ENCODE peak calls at places on chromosomes 6 and 20, in four cellular contexts. One of them, this sample, is unnamed.

GRCh38 chr20:24646331-24646730 is 176.9 kb downstream of the SYNDIG1 start:
- DNase-seq in HEK293T: no peak
- DNase-seq in K562: no peak
- DNase-seq in HepG2: no peak
- DNase-seq in this sample: no peak

GRCh38 chr6:150333592-150333954 is 35.2 kb upstream of the IYD start:
- DNase-seq in K562: no peak
- DNase-seq in HEK293T: no peak
- DNase-seq in HepG2: no peak
- DNase-seq in this sample: no peak

GRCh38 chr6:43742931-43743632 is 26.9 kb upstream of the VEGFA start:
- DNase-seq in HEK293T: no peak
- DNase-seq in K562: no peak
- DNase-seq in HepG2: no peak
- DNase-seq in this sample: no peak

GRCh38 chr6:35049885-35050284 is 91.3 kb downstream of the TCP11 start:
- DNase-seq in K562: peak
- DNase-seq in HepG2: no peak
- DNase-seq in HEK293T: no peak
- DNase-seq in this sample: no peak

GRCh38 chr20:57683876-57684275 is 25.9 kb downstream of the PMEPA1 start:
- DNase-seq in K562: no peak
- DNase-seq in HepG2: no peak
- DNase-seq in HEK293T: no peak
- DNase-seq in this sample: no peak

GRCh38 chr6:154841109-154841508 is 107.9 kb downstream of the SCAF8 start:
- DNase-seq in HEK293T: no peak
- DNase-seq in HepG2: no peak
- DNase-seq in K562: no peak
- DNase-seq in this sample: no peak

GRCh38 chr6:134517145-134517658 is 199.3 kb upstream of the SGK1 start:
- DNase-seq in HEK293T: peak
- DNase-seq in K562: peak
- DNase-seq in HepG2: peak
- DNase-seq in this sample: peak

GRCh38 chr6:38508894-38509293 is 130.8 kb downstream of the BTBD9 start:
- DNase-seq in K562: no peak
- DNase-seq in HepG2: peak
- DNase-seq in HEK293T: no peak
- DNase-seq in this sample: no peak

GRCh38 chr6:131914234-131914633 is 36.9 kb downstream of the CCN2 start:
- DNase-seq in HepG2: no peak
- DNase-seq in K562: no peak
- DNase-seq in HEK293T: no peak
- DNase-seq in this sample: no peak

GRCh38 chr20:47535088-47535487 is 33.4 kb downstream of the NCOA3 start:
- DNase-seq in HepG2: peak
- DNase-seq in HEK293T: peak
- DNase-seq in K562: peak
- DNase-seq in this sample: peak

GRCh38 chr6:157823523-157824370 is 701 bp downstream of the SNX9 start:
- DNase-seq in HEK293T: peak
- DNase-seq in K562: peak
- DNase-seq in HepG2: peak
- DNase-seq in this sample: peak

GRCh38 chr20:5182615-5183254 is 55.9 kb downstream of the CDS2 start:
- DNase-seq in K562: no peak
- DNase-seq in HEK293T: no peak
- DNase-seq in HepG2: no peak
- DNase-seq in this sample: no peak

GRCh38 chr6:121810346-121811032 is 375.0 kb downstream of the GJA1 start:
- DNase-seq in K562: no peak
- DNase-seq in HepG2: no peak
- DNase-seq in HEK293T: no peak
- DNase-seq in this sample: no peak

GRCh38 chr6:148934534-148934933 is 187.7 kb downstream of the UST start:
- DNase-seq in HepG2: no peak
- DNase-seq in K562: no peak
- DNase-seq in HEK293T: no peak
- DNase-seq in this sample: no peak

GRCh38 chr6:72272958-72273357 is 348.9 kb upstream of the KCNQ5 start:
- DNase-seq in K562: no peak
- DNase-seq in HepG2: no peak
- DNase-seq in HEK293T: no peak
- DNase-seq in this sample: no peak

GRCh38 chr6:145643760-145644159 is 91.6 kb downstream of the EPM2A start:
- DNase-seq in K562: no peak
- DNase-seq in HEK293T: no peak
- DNase-seq in HepG2: no peak
- DNase-seq in this sample: no peak

GRCh38 chr6:128826606-128827005 is 56.3 kb upstream of the LAMA2 start:
- DNase-seq in HepG2: no peak
- DNase-seq in K562: no peak
- DNase-seq in HEK293T: no peak
- DNase-seq in this sample: no peak

GRCh38 chr6:31727717-31728671 is 1.1 kb downstream of the DDAH2 start:
- DNase-seq in HEK293T: no peak
- DNase-seq in HepG2: no peak
- DNase-seq in K562: no peak
- DNase-seq in this sample: no peak

GRCh38 chr20:32609993-32610896 is 25.1 kb upstream of the NOL4L start:
- DNase-seq in K562: no peak
- DNase-seq in HepG2: no peak
- DNase-seq in HEK293T: no peak
- DNase-seq in this sample: no peak

DNA sequence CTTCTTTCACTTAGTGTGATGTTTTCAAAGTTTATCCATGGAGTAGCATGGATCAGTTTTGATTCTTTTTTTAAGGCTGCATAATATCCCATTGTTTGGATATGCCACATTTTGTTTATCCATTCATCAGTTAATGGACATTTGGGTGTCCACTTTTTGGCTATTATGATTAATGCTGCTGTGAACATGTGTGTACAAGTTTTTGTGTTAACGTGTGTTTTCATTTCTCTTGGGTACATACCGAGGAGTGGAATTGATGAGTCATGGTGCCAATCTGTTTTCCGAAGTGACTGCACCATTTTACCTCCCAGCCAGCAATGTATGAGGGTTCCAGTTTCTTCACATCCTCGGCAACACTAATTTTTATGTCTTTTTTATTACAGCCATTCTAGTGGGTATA is 78.4 kb upstream of the CCDC28A start:
- DNase-seq in HepG2: no peak
- DNase-seq in HEK293T: no peak
- DNase-seq in K562: no peak
- DNase-seq in this sample: no peak
- TF ChIP-seq ELF4 in HepG2: no peak
- TF ChIP-seq ELF4 in HEK293T: no peak
- TF ChIP-seq ELF4 in K562: no peak
- TF ChIP-seq ELF4 in this sample: no peak

GRCh38 chr20:62642666-62643520 is 590 bp downstream of the SLCO4A1 start:
- DNase-seq in K562: peak
- DNase-seq in HepG2: no peak
- DNase-seq in HEK293T: peak
- DNase-seq in this sample: peak

GRCh38 chr20:62641749-62642665 is at the start of gene SLCO4A1:
- DNase-seq in HepG2: peak
- DNase-seq in HEK293T: peak
- DNase-seq in K562: peak
- DNase-seq in this sample: peak

GRCh38 chr20:62639765-62640164 is 2.5 kb upstream of the SLCO4A1 start:
- DNase-seq in HEK293T: no peak
- DNase-seq in K562: no peak
- DNase-seq in HepG2: peak
- DNase-seq in this sample: no peak

GRCh38 chr20:62638680-62639406 is 3.5 kb upstream of the SLCO4A1 start:
- DNase-seq in K562: no peak
- DNase-seq in HepG2: no peak
- DNase-seq in HEK293T: no peak
- DNase-seq in this sample: no peak

DNA sequence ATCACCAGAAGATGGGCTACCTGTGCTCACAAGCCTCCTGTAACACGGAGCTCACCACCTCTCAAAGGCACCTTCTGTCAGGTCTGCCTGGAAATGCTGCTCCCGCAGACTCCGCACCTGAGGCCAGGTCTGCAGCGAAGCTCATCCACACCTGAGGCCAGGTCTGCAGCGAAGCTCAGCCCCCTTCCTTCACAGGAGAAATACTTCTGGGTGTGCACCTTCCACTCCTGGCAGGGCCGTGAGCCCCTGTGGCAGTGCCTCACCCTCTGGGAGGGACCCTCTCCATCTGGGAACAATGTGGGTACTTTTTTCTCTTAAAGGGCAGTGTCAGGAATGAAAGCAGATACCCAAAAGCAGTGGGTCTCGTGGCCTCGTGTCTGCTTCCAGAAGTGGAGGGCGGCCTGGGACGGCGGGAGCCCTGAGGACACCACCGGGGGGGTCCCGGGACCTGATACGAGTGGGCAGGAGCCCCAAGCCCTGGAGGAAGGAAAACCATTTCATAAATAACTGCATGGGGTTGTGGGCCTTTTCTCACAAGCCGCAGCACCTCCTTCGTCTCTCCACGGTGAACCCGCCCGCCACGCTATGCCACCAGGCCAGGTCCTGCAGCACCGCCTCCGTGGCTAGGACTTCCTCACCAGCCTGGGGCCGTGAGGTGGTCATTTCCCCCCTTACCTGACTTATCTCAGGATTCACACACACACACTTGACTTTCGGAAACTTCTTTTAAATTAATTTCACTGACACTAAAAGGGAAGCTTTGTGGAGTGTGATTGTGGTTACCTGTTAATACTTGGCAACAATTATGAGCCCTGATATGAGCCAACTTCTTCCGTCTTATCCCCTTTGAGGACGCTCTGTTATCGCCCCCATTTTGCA is 1.2 kb upstream of the SLCO4A1 start:
- DNase-seq in HepG2: no peak
- DNase-seq in HEK293T: no peak
- DNase-seq in K562: no peak
- DNase-seq in this sample: no peak
- TF ChIP-seq ELF4 in HepG2: no peak
- TF ChIP-seq ELF4 in HEK293T: no peak
- TF ChIP-seq ELF4 in K562: no peak
- TF ChIP-seq ELF4 in this sample: no peak

GRCh38 chr20:43843096-43843964 is 71.3 kb upstream of the TOX2 start:
- DNase-seq in HepG2: no peak
- DNase-seq in K562: no peak
- DNase-seq in HEK293T: no peak
- DNase-seq in this sample: no peak
- TF ChIP-seq ELF4 in HepG2: no peak
- TF ChIP-seq ELF4 in K562: no peak
- TF ChIP-seq ELF4 in HEK293T: no peak
- TF ChIP-seq ELF4 in this sample: no peak

GRCh38 chr6:44826277-44826676 is 438.8 kb downstream of the CDC5L start:
- DNase-seq in K562: no peak
- DNase-seq in HepG2: no peak
- DNase-seq in HEK293T: no peak
- DNase-seq in this sample: no peak

GRCh38 chr6:44825284-44825683 is 437.8 kb downstream of the CDC5L start:
- DNase-seq in HepG2: no peak
- DNase-seq in K562: no peak
- DNase-seq in HEK293T: no peak
- DNase-seq in this sample: no peak

GRCh38 chr6:44828780-44829179 is 441.3 kb downstream of the CDC5L start:
- DNase-seq in K562: no peak
- DNase-seq in HepG2: no peak
- DNase-seq in HEK293T: no peak
- DNase-seq in this sample: no peak

GRCh38 chr6:44820366-44821158 is 433.1 kb downstream of the CDC5L start:
- DNase-seq in HEK293T: no peak
- DNase-seq in K562: no peak
- DNase-seq in HepG2: no peak
- DNase-seq in this sample: no peak

GRCh38 chr6:44824567-44824966 is 437.1 kb downstream of the CDC5L start:
- DNase-seq in K562: no peak
- DNase-seq in HEK293T: no peak
- DNase-seq in HepG2: no peak
- DNase-seq in this sample: no peak
- TF ChIP-seq ELF4 in K562: no peak
- TF ChIP-seq ELF4 in HEK293T: no peak
- TF ChIP-seq ELF4 in HepG2: no peak
- TF ChIP-seq ELF4 in this sample: no peak

DNA sequence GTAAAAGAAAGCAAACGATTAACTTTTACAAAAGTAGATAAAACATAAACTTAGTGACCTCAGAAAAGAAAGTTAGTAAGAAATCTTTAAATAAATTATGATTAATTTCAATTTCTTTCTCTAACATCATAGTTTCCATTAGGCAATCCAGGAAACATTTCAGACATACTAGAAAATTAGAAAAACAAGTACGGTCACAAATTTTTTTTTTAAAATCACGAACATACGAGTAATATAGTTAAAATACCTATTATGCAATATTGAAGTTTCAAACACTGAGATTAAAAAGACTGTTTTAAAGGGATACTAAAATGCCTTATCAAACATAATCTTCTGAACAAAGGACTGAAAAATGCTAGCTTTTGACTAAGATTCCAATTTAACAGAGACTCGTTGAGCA is 26.2 kb downstream of the NOL7 start:
- DNase-seq in HEK293T: no peak
- DNase-seq in K562: no peak
- DNase-seq in HepG2: no peak
- DNase-seq in this sample: no peak
- TF ChIP-seq ELF4 in HEK293T: no peak
- TF ChIP-seq ELF4 in K562: no peak
- TF ChIP-seq ELF4 in HepG2: no peak
- TF ChIP-seq ELF4 in this sample: no peak

GRCh38 chr6:83908813-83909212 is 49.3 kb downstream of the CYB5R4 start:
- DNase-seq in K562: no peak
- DNase-seq in HEK293T: no peak
- DNase-seq in HepG2: no peak
- DNase-seq in this sample: no peak
- TF ChIP-seq ELF4 in K562: no peak
- TF ChIP-seq ELF4 in HEK293T: no peak
- TF ChIP-seq ELF4 in HepG2: no peak
- TF ChIP-seq ELF4 in this sample: no peak

GRCh38 chr6:29510202-29510601 is 22.4 kb upstream of the MAS1L start:
- DNase-seq in K562: peak
- DNase-seq in HEK293T: peak
- DNase-seq in HepG2: peak
- DNase-seq in this sample: no peak
- TF ChIP-seq ELF4 in K562: no peak
- TF ChIP-seq ELF4 in HEK293T: no peak
- TF ChIP-seq ELF4 in HepG2: no peak
- TF ChIP-seq ELF4 in this sample: no peak

GRCh38 chr6:23446394-23447001 is 679.5 kb upstream of the NRSN1 start:
- DNase-seq in HepG2: no peak
- DNase-seq in K562: no peak
- DNase-seq in HEK293T: peak
- DNase-seq in this sample: no peak
- TF ChIP-seq ELF4 in HepG2: no peak
- TF ChIP-seq ELF4 in K562: no peak
- TF ChIP-seq ELF4 in HEK293T: no peak
- TF ChIP-seq ELF4 in this sample: no peak

GRCh38 chr6:97177905-97178304 is 105.1 kb downstream of the MMS22L start:
- DNase-seq in HEK293T: no peak
- DNase-seq in HepG2: peak
- DNase-seq in K562: no peak
- DNase-seq in this sample: no peak
- TF ChIP-seq ELF4 in HEK293T: no peak
- TF ChIP-seq ELF4 in HepG2: no peak
- TF ChIP-seq ELF4 in K562: no peak
- TF ChIP-seq ELF4 in this sample: no peak